ENCODE peak calls at places on chromosomes 16 and 17, in eight cellular contexts. One of them, this sample, is unnamed. For H3K4me1, the result is how much of the 10 kb centered on the place peaks cover.

GRCh38 chr16:47851026-47851610 is 304.7 kb downstream of the ABCC12 start:
- DNase-seq in heart left ventricle: no peak
- DNase-seq in prostate gland: no peak
- DNase-seq in IMR-90: no peak
- DNase-seq in transverse colon: no peak
- DNase-seq in body of pancreas: no peak
- DNase-seq in upper lobe of left lung: no peak
- DNase-seq in sigmoid colon: no peak
- DNase-seq in this sample: no peak

GRCh38 chr16:75306102-75306762 is 54.8 kb upstream of the BCAR1 start:
- DNase-seq in prostate gland: peak
- DNase-seq in upper lobe of left lung: no peak
- DNase-seq in body of pancreas: peak
- DNase-seq in transverse colon: peak
- DNase-seq in sigmoid colon: no peak
- DNase-seq in IMR-90: peak
- DNase-seq in heart left ventricle: no peak
- DNase-seq in this sample: peak

GRCh38 chr16:11957591-11958395 is 7.2 kb upstream of the TNFRSF17 start:
- DNase-seq in upper lobe of left lung: no peak
- DNase-seq in heart left ventricle: no peak
- DNase-seq in transverse colon: no peak
- DNase-seq in body of pancreas: no peak
- DNase-seq in IMR-90: peak
- DNase-seq in sigmoid colon: peak
- DNase-seq in prostate gland: no peak
- DNase-seq in this sample: no peak

GRCh38 chr16:73071131-73071940 is 23.4 kb upstream of the ZFHX3 start:
- DNase-seq in body of pancreas: peak
- DNase-seq in IMR-90: no peak
- DNase-seq in prostate gland: no peak
- DNase-seq in transverse colon: peak
- DNase-seq in heart left ventricle: peak
- DNase-seq in upper lobe of left lung: peak
- DNase-seq in sigmoid colon: peak
- DNase-seq in this sample: no peak

GRCh38 chr16:9090101-9090959 is 1.1 kb upstream of the HAPSTR1 start:
- DNase-seq in IMR-90: no peak
- DNase-seq in upper lobe of left lung: peak
- DNase-seq in body of pancreas: peak
- DNase-seq in transverse colon: peak
- DNase-seq in prostate gland: peak
- DNase-seq in sigmoid colon: peak
- DNase-seq in heart left ventricle: peak
- DNase-seq in this sample: peak

GRCh38 chr17:41917957-41918391 is 777 bp downstream of the ACLY start:
- DNase-seq in body of pancreas: peak
- DNase-seq in transverse colon: peak
- DNase-seq in prostate gland: peak
- DNase-seq in heart left ventricle: peak
- DNase-seq in IMR-90: peak
- DNase-seq in sigmoid colon: peak
- DNase-seq in upper lobe of left lung: peak
- DNase-seq in this sample: peak

GRCh38 chr16:53945996-53946395 is 242.0 kb downstream of the FTO start:
- DNase-seq in body of pancreas: peak
- DNase-seq in sigmoid colon: no peak
- DNase-seq in upper lobe of left lung: no peak
- DNase-seq in IMR-90: peak
- DNase-seq in transverse colon: no peak
- DNase-seq in heart left ventricle: no peak
- DNase-seq in prostate gland: peak
- DNase-seq in this sample: no peak

GRCh38 chr16:212999-213398 is 16.2 kb downstream of the LUC7L start:
- DNase-seq in heart left ventricle: no peak
- DNase-seq in body of pancreas: no peak
- DNase-seq in prostate gland: no peak
- DNase-seq in sigmoid colon: no peak
- DNase-seq in IMR-90: peak
- DNase-seq in transverse colon: no peak
- DNase-seq in upper lobe of left lung: no peak
- DNase-seq in this sample: no peak

GRCh38 chr17:55770220-55770870 is 19.5 kb downstream of the PCTP start:
- DNase-seq in transverse colon: no peak
- DNase-seq in IMR-90: peak
- DNase-seq in sigmoid colon: no peak
- DNase-seq in prostate gland: no peak
- DNase-seq in upper lobe of left lung: no peak
- DNase-seq in heart left ventricle: no peak
- DNase-seq in body of pancreas: no peak
- DNase-seq in this sample: no peak

GRCh38 chr16:85594621-85595298 is 18.4 kb upstream of the GSE1 start:
- DNase-seq in sigmoid colon: no peak
- DNase-seq in prostate gland: no peak
- DNase-seq in IMR-90: no peak
- DNase-seq in upper lobe of left lung: no peak
- DNase-seq in heart left ventricle: no peak
- DNase-seq in transverse colon: no peak
- DNase-seq in body of pancreas: no peak
- DNase-seq in this sample: no peak

GRCh38 chr17:68789203-68789962 is 165.8 kb downstream of the ABCA8 start:
- DNase-seq in prostate gland: no peak
- DNase-seq in heart left ventricle: no peak
- DNase-seq in transverse colon: no peak
- DNase-seq in body of pancreas: no peak
- DNase-seq in IMR-90: no peak
- DNase-seq in upper lobe of left lung: no peak
- DNase-seq in sigmoid colon: no peak
- DNase-seq in this sample: no peak

GRCh38 chr16:53654946-53655345 is 48.7 kb downstream of the RPGRIP1L start:
- DNase-seq in heart left ventricle: no peak
- DNase-seq in sigmoid colon: no peak
- DNase-seq in upper lobe of left lung: no peak
- DNase-seq in prostate gland: no peak
- DNase-seq in transverse colon: no peak
- DNase-seq in IMR-90: no peak
- DNase-seq in body of pancreas: no peak
- DNase-seq in this sample: no peak

GRCh38 chr17:6018788-6019187 is 51.4 kb upstream of the WSCD1 start:
- DNase-seq in heart left ventricle: no peak
- DNase-seq in transverse colon: no peak
- DNase-seq in prostate gland: no peak
- DNase-seq in IMR-90: no peak
- DNase-seq in upper lobe of left lung: no peak
- DNase-seq in body of pancreas: no peak
- DNase-seq in sigmoid colon: no peak
- DNase-seq in this sample: no peak

GRCh38 chr16:84841787-84842300 is 22.1 kb downstream of the CRISPLD2 start:
- DNase-seq in upper lobe of left lung: peak
- DNase-seq in prostate gland: peak
- DNase-seq in body of pancreas: peak
- DNase-seq in transverse colon: peak
- DNase-seq in IMR-90: no peak
- DNase-seq in sigmoid colon: no peak
- DNase-seq in heart left ventricle: no peak
- DNase-seq in this sample: no peak

GRCh38 chr17:64219571-64219970 is 43.5 kb downstream of the TEX2 start:
- DNase-seq in body of pancreas: no peak
- DNase-seq in sigmoid colon: no peak
- DNase-seq in transverse colon: no peak
- DNase-seq in prostate gland: no peak
- DNase-seq in upper lobe of left lung: no peak
- DNase-seq in heart left ventricle: no peak
- DNase-seq in IMR-90: no peak
- DNase-seq in this sample: no peak
- TF ChIP-seq CTCF in body of pancreas: no peak
- TF ChIP-seq CTCF in sigmoid colon: no peak
- TF ChIP-seq CTCF in transverse colon: no peak
- TF ChIP-seq CTCF in prostate gland: no peak
- TF ChIP-seq CTCF in upper lobe of left lung: no peak
- TF ChIP-seq CTCF in heart left ventricle: no peak
- TF ChIP-seq CTCF in IMR-90: no peak
- TF ChIP-seq CTCF in this sample: no peak

GRCh38 chr16:16022683-16023064 is 73.3 kb downstream of the ABCC1 start:
- DNase-seq in body of pancreas: no peak
- DNase-seq in heart left ventricle: no peak
- DNase-seq in prostate gland: no peak
- DNase-seq in sigmoid colon: no peak
- DNase-seq in upper lobe of left lung: no peak
- DNase-seq in transverse colon: no peak
- DNase-seq in IMR-90: no peak
- DNase-seq in this sample: no peak

GRCh38 chr16:16028311-16028999 is 79.0 kb downstream of the ABCC1 start:
- DNase-seq in upper lobe of left lung: no peak
- DNase-seq in prostate gland: no peak
- DNase-seq in sigmoid colon: no peak
- DNase-seq in transverse colon: peak
- DNase-seq in body of pancreas: no peak
- DNase-seq in heart left ventricle: no peak
- DNase-seq in IMR-90: no peak
- DNase-seq in this sample: no peak

GRCh38 chr16:16027728-16028310 is 78.4 kb downstream of the ABCC1 start:
- DNase-seq in upper lobe of left lung: no peak
- DNase-seq in prostate gland: no peak
- DNase-seq in heart left ventricle: no peak
- DNase-seq in body of pancreas: no peak
- DNase-seq in transverse colon: peak
- DNase-seq in IMR-90: no peak
- DNase-seq in sigmoid colon: no peak
- DNase-seq in this sample: no peak

GRCh38 chr16:16021988-16022682 is 72.7 kb downstream of the ABCC1 start:
- DNase-seq in heart left ventricle: peak
- DNase-seq in sigmoid colon: peak
- DNase-seq in transverse colon: peak
- DNase-seq in upper lobe of left lung: peak
- DNase-seq in body of pancreas: peak
- DNase-seq in prostate gland: peak
- DNase-seq in IMR-90: peak
- DNase-seq in this sample: peak

DNA sequence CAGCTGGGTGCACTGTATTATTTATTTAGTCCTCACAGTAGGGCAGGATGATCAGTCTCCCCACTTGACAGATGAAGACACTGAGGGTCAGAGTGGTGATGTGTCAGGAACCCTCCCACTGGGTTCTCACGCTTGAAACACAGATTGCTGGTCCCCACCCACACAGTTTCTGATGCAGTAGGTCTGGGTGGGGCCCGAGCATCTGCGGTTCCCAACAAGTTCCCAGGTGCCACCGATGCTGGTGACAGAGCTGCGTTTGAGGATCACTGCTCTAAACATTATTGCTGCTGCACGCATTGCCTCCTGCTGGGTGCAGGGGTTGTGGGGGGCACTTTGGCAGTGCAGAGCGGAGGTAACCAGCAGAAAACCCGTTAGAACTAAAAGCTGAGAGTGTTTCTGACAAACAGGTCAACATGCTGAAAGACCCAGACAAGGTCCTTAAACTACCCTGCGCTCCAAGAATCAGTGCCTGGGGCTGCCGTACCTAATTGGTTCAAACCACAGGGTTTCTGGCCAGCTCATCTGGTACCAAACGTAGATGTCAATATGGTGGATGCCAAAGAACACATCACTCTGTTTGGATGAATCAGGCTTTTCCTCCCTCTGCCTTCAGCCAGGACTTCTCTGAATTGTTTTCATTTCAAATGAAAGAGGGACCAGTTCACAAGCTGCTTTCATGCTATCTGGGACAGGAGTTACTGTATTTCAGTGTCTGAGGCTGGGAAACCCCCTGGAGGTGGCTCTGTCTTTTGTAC is 76.0 kb downstream of the ABCC1 start:
- DNase-seq in upper lobe of left lung: no peak
- DNase-seq in sigmoid colon: no peak
- DNase-seq in body of pancreas: no peak
- DNase-seq in IMR-90: peak
- DNase-seq in prostate gland: peak
- DNase-seq in transverse colon: no peak
- DNase-seq in heart left ventricle: peak
- DNase-seq in this sample: no peak
- TF ChIP-seq POLR2A in upper lobe of left lung: no peak
- TF ChIP-seq POLR2A in sigmoid colon: no peak
- TF ChIP-seq POLR2A in body of pancreas: no peak
- TF ChIP-seq POLR2A in IMR-90: peak
- TF ChIP-seq POLR2A in prostate gland: no peak
- TF ChIP-seq POLR2A in transverse colon: no peak
- TF ChIP-seq POLR2A in heart left ventricle: no peak
- TF ChIP-seq POLR2A in this sample: no peak

GRCh38 chr17:3750926-3751325 is 27.2 kb downstream of the HASPIN start:
- DNase-seq in transverse colon: peak
- DNase-seq in IMR-90: no peak
- DNase-seq in prostate gland: no peak
- DNase-seq in sigmoid colon: no peak
- DNase-seq in heart left ventricle: no peak
- DNase-seq in upper lobe of left lung: no peak
- DNase-seq in body of pancreas: no peak
- DNase-seq in this sample: no peak

GRCh38 chr17:3750296-3750695 is 26.6 kb downstream of the HASPIN start:
- DNase-seq in transverse colon: no peak
- DNase-seq in upper lobe of left lung: no peak
- DNase-seq in heart left ventricle: no peak
- DNase-seq in prostate gland: no peak
- DNase-seq in sigmoid colon: no peak
- DNase-seq in body of pancreas: no peak
- DNase-seq in IMR-90: no peak
- DNase-seq in this sample: no peak

GRCh38 chr17:3754066-3754457 is 30.4 kb downstream of the HASPIN start:
- DNase-seq in sigmoid colon: no peak
- DNase-seq in IMR-90: no peak
- DNase-seq in transverse colon: no peak
- DNase-seq in body of pancreas: no peak
- DNase-seq in prostate gland: no peak
- DNase-seq in upper lobe of left lung: no peak
- DNase-seq in heart left ventricle: no peak
- DNase-seq in this sample: no peak

GRCh38 chr17:3754458-3755334 is 31.0 kb downstream of the HASPIN start:
- DNase-seq in sigmoid colon: no peak
- DNase-seq in IMR-90: no peak
- DNase-seq in body of pancreas: peak
- DNase-seq in upper lobe of left lung: peak
- DNase-seq in heart left ventricle: no peak
- DNase-seq in transverse colon: peak
- DNase-seq in prostate gland: peak
- DNase-seq in this sample: peak

DNA sequence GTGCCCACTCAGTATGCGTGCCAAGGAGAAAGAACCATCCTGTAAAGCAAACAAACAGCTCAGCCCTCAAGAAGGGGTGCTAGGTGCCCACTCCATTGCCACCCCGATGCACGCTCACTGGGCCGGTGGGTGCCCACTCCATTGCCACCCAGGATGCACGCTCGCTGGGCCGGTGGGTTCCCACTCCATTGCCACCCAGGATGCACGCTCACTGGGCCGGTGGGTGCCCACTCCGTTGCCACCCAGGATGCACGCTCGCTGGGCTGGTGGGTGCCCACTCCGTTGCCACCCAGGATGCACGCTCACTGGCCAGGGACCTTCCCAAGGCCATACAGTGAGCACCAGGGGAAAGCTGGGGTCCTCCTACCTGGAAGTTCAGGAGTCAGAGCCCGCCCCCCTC is 28.1 kb downstream of the HASPIN start:
- DNase-seq in sigmoid colon: no peak
- DNase-seq in heart left ventricle: no peak
- DNase-seq in prostate gland: no peak
- DNase-seq in upper lobe of left lung: no peak
- DNase-seq in IMR-90: no peak
- DNase-seq in transverse colon: no peak
- DNase-seq in body of pancreas: no peak
- DNase-seq in this sample: no peak
- H3K4me1 ChIP-seq in sigmoid colon: under half
- H3K4me1 ChIP-seq in heart left ventricle: under half
- H3K4me1 ChIP-seq in prostate gland: under half
- H3K4me1 ChIP-seq in upper lobe of left lung: under half
- H3K4me1 ChIP-seq in IMR-90: under half
- H3K4me1 ChIP-seq in transverse colon: under half
- H3K4me1 ChIP-seq in body of pancreas: under half
- H3K4me1 ChIP-seq in this sample: under half

GRCh38 chr16:31016018-31016417 is 5.6 kb upstream of the STX1B start:
- DNase-seq in heart left ventricle: no peak
- DNase-seq in upper lobe of left lung: no peak
- DNase-seq in body of pancreas: peak
- DNase-seq in transverse colon: no peak
- DNase-seq in sigmoid colon: no peak
- DNase-seq in prostate gland: no peak
- DNase-seq in IMR-90: no peak
- DNase-seq in this sample: no peak
- TF ChIP-seq CTCF in heart left ventricle: no peak
- TF ChIP-seq CTCF in upper lobe of left lung: no peak
- TF ChIP-seq CTCF in body of pancreas: peak
- TF ChIP-seq CTCF in transverse colon: no peak
- TF ChIP-seq CTCF in sigmoid colon: no peak
- TF ChIP-seq CTCF in prostate gland: no peak
- TF ChIP-seq CTCF in IMR-90: no peak
- TF ChIP-seq CTCF in this sample: no peak

This sample was measured in right lobe of liver.